ENCODE peak calls at places on chromosomes 1 and 21, in five cellular contexts. One of them, this sample, is unnamed. For H3K4me1, the result is how much of the 10 kb centered on the place peaks cover.

GRCh38 chr1:93346472-93346991 is 825 bp downstream of the DR1 start:
- DNase-seq in BE2C: peak
- DNase-seq in upper lobe of right lung: no peak
- DNase-seq in right lobe of liver: no peak
- DNase-seq in adrenal gland: peak
- DNase-seq in this sample: no peak

GRCh38 chr1:98084188-98084587 is 163.4 kb upstream of the DPYD start:
- DNase-seq in BE2C: no peak
- DNase-seq in upper lobe of right lung: no peak
- DNase-seq in right lobe of liver: no peak
- DNase-seq in adrenal gland: no peak
- DNase-seq in this sample: no peak

GRCh38 chr1:155911156-155912055 is at the start of gene RIT1:
- DNase-seq in BE2C: peak
- DNase-seq in upper lobe of right lung: peak
- DNase-seq in right lobe of liver: peak
- DNase-seq in adrenal gland: peak
- DNase-seq in this sample: peak

GRCh38 chr1:5830771-5831599 is 161.2 kb downstream of the NPHP4 start:
- DNase-seq in BE2C: peak
- DNase-seq in upper lobe of right lung: no peak
- DNase-seq in right lobe of liver: no peak
- DNase-seq in adrenal gland: no peak
- DNase-seq in this sample: peak

GRCh38 chr21:33640697-33641338 is 723 bp downstream of the CRYZL1 start:
- DNase-seq in BE2C: peak
- DNase-seq in upper lobe of right lung: no peak
- DNase-seq in right lobe of liver: no peak
- DNase-seq in adrenal gland: no peak
- DNase-seq in this sample: no peak

GRCh38 chr1:235156265-235156664 is 4.8 kb downstream of the RBM34 start:
- DNase-seq in BE2C: no peak
- DNase-seq in upper lobe of right lung: no peak
- DNase-seq in right lobe of liver: no peak
- DNase-seq in adrenal gland: no peak
- DNase-seq in this sample: no peak

GRCh38 chr1:180157576-180158057 is 2.9 kb downstream of the QSOX1 start:
- DNase-seq in BE2C: no peak
- DNase-seq in upper lobe of right lung: no peak
- DNase-seq in right lobe of liver: peak
- DNase-seq in adrenal gland: no peak
- DNase-seq in this sample: no peak

GRCh38 chr21:31252091-31252490 is 92.0 kb downstream of the TIAM1 start:
- DNase-seq in BE2C: no peak
- DNase-seq in upper lobe of right lung: no peak
- DNase-seq in right lobe of liver: no peak
- DNase-seq in adrenal gland: no peak
- DNase-seq in this sample: no peak

GRCh38 chr1:228794810-228795209 is 59.5 kb downstream of the RHOU start:
- DNase-seq in BE2C: no peak
- DNase-seq in upper lobe of right lung: no peak
- DNase-seq in right lobe of liver: no peak
- DNase-seq in adrenal gland: no peak
- DNase-seq in this sample: no peak

GRCh38 chr1:15155760-15156743 is 2.5 kb downstream of the TMEM51 start:
- DNase-seq in BE2C: peak
- DNase-seq in upper lobe of right lung: peak
- DNase-seq in right lobe of liver: no peak
- DNase-seq in adrenal gland: no peak
- DNase-seq in this sample: peak

GRCh38 chr1:176950736-176951308 is 213.7 kb downstream of the ASTN1 start:
- DNase-seq in BE2C: no peak
- DNase-seq in upper lobe of right lung: no peak
- DNase-seq in right lobe of liver: no peak
- DNase-seq in adrenal gland: no peak
- DNase-seq in this sample: no peak

GRCh38 chr1:41629136-41629535 is 144.7 kb upstream of the EDN2 start:
- DNase-seq in BE2C: no peak
- DNase-seq in upper lobe of right lung: no peak
- DNase-seq in right lobe of liver: no peak
- DNase-seq in adrenal gland: no peak
- DNase-seq in this sample: no peak

GRCh38 chr21:46051821-46052675 is 45.9 kb upstream of the COL6A2 start:
- DNase-seq in BE2C: no peak
- DNase-seq in upper lobe of right lung: no peak
- DNase-seq in right lobe of liver: no peak
- DNase-seq in adrenal gland: no peak
- DNase-seq in this sample: no peak

GRCh38 chr1:60903591-60903990 is 178.8 kb upstream of the NFIA start:
- DNase-seq in BE2C: peak
- DNase-seq in upper lobe of right lung: no peak
- DNase-seq in right lobe of liver: no peak
- DNase-seq in adrenal gland: no peak
- DNase-seq in this sample: peak

GRCh38 chr1:224637936-224638335 is 21.8 kb downstream of the CNIH3 start:
- DNase-seq in BE2C: no peak
- DNase-seq in upper lobe of right lung: no peak
- DNase-seq in right lobe of liver: no peak
- DNase-seq in adrenal gland: no peak
- DNase-seq in this sample: peak

GRCh38 chr1:108617724-108618056 is 43.2 kb downstream of the HENMT1 start:
- DNase-seq in BE2C: no peak
- DNase-seq in upper lobe of right lung: no peak
- DNase-seq in right lobe of liver: no peak
- DNase-seq in adrenal gland: no peak
- DNase-seq in this sample: no peak

GRCh38 chr1:15937706-15938168 is 38.2 kb downstream of the ZBTB17 start:
- DNase-seq in BE2C: no peak
- DNase-seq in upper lobe of right lung: peak
- DNase-seq in right lobe of liver: no peak
- DNase-seq in adrenal gland: no peak
- DNase-seq in this sample: no peak

GRCh38 chr1:61956774-61957173 is 214.5 kb downstream of the PATJ start:
- DNase-seq in BE2C: no peak
- DNase-seq in upper lobe of right lung: no peak
- DNase-seq in right lobe of liver: no peak
- DNase-seq in adrenal gland: no peak
- DNase-seq in this sample: no peak

GRCh38 chr1:154839691-154840090 is 30.4 kb downstream of the KCNN3 start:
- DNase-seq in BE2C: peak
- DNase-seq in upper lobe of right lung: peak
- DNase-seq in right lobe of liver: no peak
- DNase-seq in adrenal gland: no peak
- DNase-seq in this sample: peak

GRCh38 chr1:30068787-30069472 is 654.5 kb downstream of the MATN1 start:
- DNase-seq in BE2C: no peak
- DNase-seq in upper lobe of right lung: peak
- DNase-seq in right lobe of liver: no peak
- DNase-seq in adrenal gland: no peak
- DNase-seq in this sample: no peak

GRCh38 chr1:226404904-226405222 is 3.0 kb downstream of the PARP1 start:
- DNase-seq in BE2C: no peak
- DNase-seq in upper lobe of right lung: no peak
- DNase-seq in right lobe of liver: no peak
- DNase-seq in adrenal gland: no peak
- DNase-seq in this sample: no peak
- H3K4me1 ChIP-seq in BE2C: under half
- H3K4me1 ChIP-seq in upper lobe of right lung: under half
- H3K4me1 ChIP-seq in right lobe of liver: under half
- H3K4me1 ChIP-seq in adrenal gland: under half
- H3K4me1 ChIP-seq in this sample: under half

GRCh38 chr1:149845416-149845815 is 54.0 kb upstream of the BOLA1 start:
- DNase-seq in BE2C: peak
- DNase-seq in upper lobe of right lung: no peak
- DNase-seq in right lobe of liver: no peak
- DNase-seq in adrenal gland: peak
- DNase-seq in this sample: peak

GRCh38 chr1:149846042-149846441 is 53.3 kb upstream of the BOLA1 start:
- DNase-seq in BE2C: no peak
- DNase-seq in upper lobe of right lung: no peak
- DNase-seq in right lobe of liver: no peak
- DNase-seq in adrenal gland: peak
- DNase-seq in this sample: no peak

GRCh38 chr1:149844096-149844495 is 55.3 kb upstream of the BOLA1 start:
- DNase-seq in BE2C: no peak
- DNase-seq in upper lobe of right lung: no peak
- DNase-seq in right lobe of liver: no peak
- DNase-seq in adrenal gland: peak
- DNase-seq in this sample: no peak

GRCh38 chr1:149843302-149844041 is 55.9 kb upstream of the BOLA1 start:
- DNase-seq in BE2C: no peak
- DNase-seq in upper lobe of right lung: no peak
- DNase-seq in right lobe of liver: no peak
- DNase-seq in adrenal gland: peak
- DNase-seq in this sample: peak

DNA sequence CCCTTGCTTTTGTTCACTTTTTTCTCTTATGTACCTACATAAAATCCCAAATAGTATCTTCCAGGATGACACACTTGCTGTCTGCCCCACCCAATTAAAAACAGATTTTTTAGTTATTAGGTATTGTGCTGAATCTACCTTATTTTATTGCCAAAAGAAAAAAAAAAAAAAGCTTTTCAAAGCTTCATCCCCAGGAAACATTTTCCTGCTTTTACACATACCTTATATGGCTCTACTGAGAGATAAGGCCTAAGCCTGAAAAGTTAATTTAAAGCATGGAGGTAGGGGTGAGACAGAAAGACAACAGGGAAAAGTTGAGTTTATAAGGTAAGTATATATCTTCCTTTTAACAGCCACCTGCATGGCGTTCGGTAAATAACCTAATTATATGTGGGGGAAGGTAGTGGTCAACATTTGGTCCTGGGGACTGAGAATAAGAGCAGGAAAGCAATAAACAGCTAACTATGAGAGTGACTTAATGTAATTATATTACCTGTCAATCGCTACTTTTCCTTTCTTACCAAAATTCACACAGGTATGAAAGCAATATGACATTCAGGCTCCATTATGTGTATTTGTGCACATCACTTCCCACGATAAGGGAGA is 54.6 kb upstream of the BOLA1 start:
- DNase-seq in BE2C: no peak
- DNase-seq in upper lobe of right lung: no peak
- DNase-seq in right lobe of liver: no peak
- DNase-seq in adrenal gland: peak
- DNase-seq in this sample: no peak
- H3K4me1 ChIP-seq in BE2C: under half
- H3K4me1 ChIP-seq in upper lobe of right lung: under half
- H3K4me1 ChIP-seq in right lobe of liver: half or more
- H3K4me1 ChIP-seq in adrenal gland: under half
- H3K4me1 ChIP-seq in this sample: under half

GRCh38 chr1:205452364-205452763 is 3.5 kb downstream of the BLACAT1 start:
- DNase-seq in BE2C: no peak
- DNase-seq in upper lobe of right lung: no peak
- DNase-seq in right lobe of liver: no peak
- DNase-seq in adrenal gland: no peak
- DNase-seq in this sample: no peak
- H3K4me1 ChIP-seq in BE2C: under half
- H3K4me1 ChIP-seq in upper lobe of right lung: under half
- H3K4me1 ChIP-seq in right lobe of liver: under half
- H3K4me1 ChIP-seq in adrenal gland: under half
- H3K4me1 ChIP-seq in this sample: under half

GRCh38 chr1:178609015-178609414 is 96.1 kb downstream of the TEX35 start:
- DNase-seq in BE2C: no peak
- DNase-seq in upper lobe of right lung: no peak
- DNase-seq in right lobe of liver: no peak
- DNase-seq in adrenal gland: no peak
- DNase-seq in this sample: no peak
- H3K4me1 ChIP-seq in BE2C: under half
- H3K4me1 ChIP-seq in upper lobe of right lung: under half
- H3K4me1 ChIP-seq in right lobe of liver: under half
- H3K4me1 ChIP-seq in adrenal gland: under half
- H3K4me1 ChIP-seq in this sample: under half

GRCh38 chr21:44710294-44710665 is 1.1 kb downstream of the TSPEAR start:
- DNase-seq in BE2C: no peak
- DNase-seq in upper lobe of right lung: peak
- DNase-seq in right lobe of liver: no peak
- DNase-seq in adrenal gland: peak
- DNase-seq in this sample: no peak
- H3K4me1 ChIP-seq in BE2C: under half
- H3K4me1 ChIP-seq in upper lobe of right lung: under half
- H3K4me1 ChIP-seq in right lobe of liver: under half
- H3K4me1 ChIP-seq in adrenal gland: under half
- H3K4me1 ChIP-seq in this sample: under half

GRCh38 chr1:27418326-27418761 is 25.9 kb downstream of the GPR3 start:
- DNase-seq in BE2C: no peak
- DNase-seq in upper lobe of right lung: no peak
- DNase-seq in right lobe of liver: no peak
- DNase-seq in adrenal gland: peak
- DNase-seq in this sample: peak

GRCh38 chr1:27416387-27417111 is 24.1 kb downstream of the GPR3 start:
- DNase-seq in BE2C: peak
- DNase-seq in upper lobe of right lung: no peak
- DNase-seq in right lobe of liver: no peak
- DNase-seq in adrenal gland: peak
- DNase-seq in this sample: peak

GRCh38 chr1:27423701-27424100 is 31.3 kb downstream of the GPR3 start:
- DNase-seq in BE2C: no peak
- DNase-seq in upper lobe of right lung: no peak
- DNase-seq in right lobe of liver: no peak
- DNase-seq in adrenal gland: no peak
- DNase-seq in this sample: no peak

GRCh38 chr1:27413004-27413403 is 20.6 kb downstream of the GPR3 start:
- DNase-seq in BE2C: no peak
- DNase-seq in upper lobe of right lung: no peak
- DNase-seq in right lobe of liver: no peak
- DNase-seq in adrenal gland: peak
- DNase-seq in this sample: no peak

GRCh38 chr1:27418786-27419185 is 26.4 kb downstream of the GPR3 start:
- DNase-seq in BE2C: no peak
- DNase-seq in upper lobe of right lung: no peak
- DNase-seq in right lobe of liver: no peak
- DNase-seq in adrenal gland: no peak
- DNase-seq in this sample: no peak
- H3K4me1 ChIP-seq in BE2C: under half
- H3K4me1 ChIP-seq in upper lobe of right lung: under half
- H3K4me1 ChIP-seq in right lobe of liver: under half
- H3K4me1 ChIP-seq in adrenal gland: under half
- H3K4me1 ChIP-seq in this sample: under half

DNA sequence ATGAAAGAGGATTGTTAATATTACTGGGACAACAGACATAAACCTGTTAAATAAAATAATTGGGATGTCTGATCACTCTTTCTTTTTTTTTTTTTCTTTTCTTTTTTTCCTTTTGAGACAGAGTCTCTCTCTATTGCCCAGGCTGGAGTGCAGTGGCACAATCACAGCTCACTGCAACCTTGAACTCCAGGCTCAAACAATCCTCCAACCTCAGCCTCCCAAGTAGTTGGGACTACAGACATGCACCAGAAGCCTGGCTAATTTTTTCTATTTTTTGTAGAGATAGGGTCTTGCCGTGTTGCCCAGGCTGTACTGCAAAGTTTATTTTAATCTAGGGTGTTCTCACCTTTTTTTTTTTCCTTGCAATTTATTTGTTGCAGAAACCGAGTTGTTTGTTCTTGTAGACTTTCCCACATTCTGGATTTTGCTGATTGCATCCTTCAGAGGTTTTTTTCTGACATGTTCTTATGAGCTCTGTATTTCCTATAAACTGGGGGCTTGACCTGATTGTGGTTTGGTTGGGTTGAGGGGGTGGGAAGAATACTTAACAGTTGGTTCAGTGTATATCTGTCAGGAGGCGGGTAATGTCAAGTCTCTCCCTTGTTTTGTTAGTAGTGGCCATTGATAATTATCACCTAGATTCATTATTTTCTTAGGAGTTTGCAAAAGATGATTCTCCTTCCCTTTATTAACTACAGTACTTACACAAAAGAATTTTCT is 125.2 kb downstream of the MAST2 start:
- DNase-seq in BE2C: no peak
- DNase-seq in upper lobe of right lung: no peak
- DNase-seq in right lobe of liver: no peak
- DNase-seq in adrenal gland: no peak
- DNase-seq in this sample: peak
- H3K4me1 ChIP-seq in BE2C: under half
- H3K4me1 ChIP-seq in upper lobe of right lung: under half
- H3K4me1 ChIP-seq in right lobe of liver: under half
- H3K4me1 ChIP-seq in adrenal gland: under half
- H3K4me1 ChIP-seq in this sample: under half

This sample was measured in SJCRH30.